ENCODE peak calls at places on chromosomes 2 and 18, in seven cellular contexts. N, M, V, Q, A, J and K are unnamed samples.

GRCh38 chr2:101463885-101464653 is 10.8 kb downstream of the RFX8 start:
- DNase-seq in M (no peak), A (no peak), V (no peak), Q (no peak), N (peak), J (peak), K (no peak)

GRCh38 chr18:26574958-26575864 is 26.9 kb upstream of the KCTD1 start:
- DNase-seq in J (peak), A (peak), Q (peak), N (peak), V (peak), M (no peak), K (no peak)

GRCh38 chr18:39841133-39842041 is 2113.6 kb upstream of the PIK3C3 start:
- DNase-seq in Q (peak), M (peak), A (peak), N (peak), J (peak), V (peak), K (no peak)

GRCh38 chr2:159712929-159713575 is 746 bp downstream of the MARCHF7 start:
- DNase-seq in Q (no peak), V (no peak), A (no peak), M (no peak), J (peak), N (no peak), K (no peak)

GRCh38 chr2:108536133-108536780 is 2.0 kb downstream of the LIMS1 start:
- DNase-seq in N (peak), V (no peak), M (no peak), J (peak), A (no peak), Q (no peak), K (no peak)

GRCh38 chr18:58231930-58232329 is 187.9 kb downstream of the NEDD4L start:
- DNase-seq in J (peak), A (no peak), M (no peak), V (peak), Q (no peak), N (no peak), K (no peak)

GRCh38 chr2:199988176-199988575 is 32.8 kb downstream of the MAIP1 start:
- DNase-seq in N (peak), M (no peak), J (peak), V (no peak), Q (no peak), A (no peak), K (no peak)

GRCh38 chr2:239249781-239250180 is 151.0 kb downstream of the HDAC4 start:
- DNase-seq in J (peak), Q (peak), V (no peak), N (peak), M (no peak), A (no peak), K (no peak)

DNA sequence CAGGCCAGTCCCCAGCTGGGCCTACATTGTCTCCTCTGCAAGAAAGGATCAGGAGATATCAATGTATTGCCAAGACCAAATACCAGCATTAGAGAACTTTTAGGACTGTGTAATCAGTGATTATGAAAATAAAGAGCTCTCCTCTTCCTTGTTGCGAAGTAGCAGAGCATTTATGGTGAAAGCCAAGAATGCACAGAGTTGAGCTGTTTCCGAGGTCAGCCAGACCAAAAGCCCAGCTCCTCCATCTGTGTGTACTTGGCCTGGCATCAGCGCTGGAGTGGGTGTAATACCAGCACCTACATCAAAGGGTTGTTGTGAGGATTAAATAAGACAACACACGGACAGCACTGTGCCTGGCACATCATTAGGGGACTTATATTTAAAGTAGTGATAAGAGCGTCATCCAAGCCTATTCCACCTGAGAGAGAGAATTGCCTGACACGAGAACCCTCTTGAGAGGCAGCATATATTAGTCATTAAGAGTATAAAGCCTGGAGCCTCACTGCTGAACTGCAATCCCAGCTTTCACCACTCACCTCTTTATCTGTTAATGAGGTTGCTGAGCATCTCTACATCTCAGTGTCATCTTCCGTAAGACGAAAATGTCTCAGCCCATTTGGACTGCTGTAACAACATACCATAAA is 7.4 kb upstream of the SLC16A14 start:
- DNase-seq in M (no peak), Q (no peak), A (no peak), N (no peak), J (peak), V (no peak), K (no peak)
- TF ChIP-seq CTCF in M (no peak), Q (no peak), A (no peak), N (no peak), J (no peak), V (no peak), K (no peak)

DNA sequence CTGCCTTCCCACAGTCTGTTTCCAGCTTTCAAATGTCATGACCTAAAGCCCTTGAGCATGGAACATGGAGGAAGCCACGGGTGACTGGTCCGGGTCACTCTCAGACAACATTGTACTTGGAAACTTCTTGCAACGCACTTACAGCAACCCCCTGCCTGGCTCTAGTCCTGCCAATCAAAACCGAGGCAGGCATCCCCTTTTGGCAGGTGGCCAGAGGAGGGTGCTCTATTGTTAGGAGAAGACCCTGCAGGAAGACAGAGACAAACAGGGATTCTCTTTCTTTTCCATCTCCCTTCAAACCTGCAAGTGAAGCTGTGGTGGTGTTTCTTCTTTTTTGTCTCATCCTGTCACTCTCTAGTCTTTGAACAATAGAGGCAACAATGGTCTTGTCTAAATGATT is 667.2 kb downstream of the ZEB2 start:
- DNase-seq in V (no peak), Q (peak), M (no peak), A (peak), N (no peak), J (no peak), K (no peak)
- TF ChIP-seq CTCF in V (no peak), Q (no peak), M (no peak), A (no peak), N (no peak), J (no peak), K (no peak)

GRCh38 chr2:85754313-85755095 is 713 bp downstream of the ATOH8 start:
- DNase-seq in J (no peak), A (peak), M (no peak), V (peak), N (peak), Q (peak), K (no peak)
- TF ChIP-seq CTCF in J (no peak), A (no peak), M (no peak), V (no peak), N (no peak), Q (no peak), K (no peak)

GRCh38 chr18:79442508-79443221 is 46.9 kb downstream of the NFATC1 start:
- DNase-seq in N (no peak), J (peak), V (no peak), Q (peak), M (no peak), A (no peak), K (no peak)
- TF ChIP-seq CTCF in N (no peak), J (no peak), V (no peak), Q (no peak), M (no peak), A (no peak), K (no peak)

GRCh38 chr2:144780983-144781382 is 261.1 kb upstream of the ZEB2 start:
- DNase-seq in J (peak), A (no peak), N (no peak), Q (no peak), V (no peak), M (no peak), K (no peak)
- TF ChIP-seq CTCF in J (peak), A (no peak), N (no peak), Q (no peak), V (no peak), M (no peak), K (no peak)

GRCh38 chr2:64932327-64933216 is 56.6 kb upstream of the SLC1A4 start:
- DNase-seq in M (no peak), N (no peak), V (no peak), Q (no peak), A (no peak), J (no peak), K (no peak)

GRCh38 chr2:64931536-64932326 is 57.5 kb upstream of the SLC1A4 start:
- DNase-seq in M (no peak), A (no peak), J (no peak), Q (no peak), V (no peak), N (no peak), K (no peak)

GRCh38 chr2:64936809-64937208 is 52.4 kb upstream of the SLC1A4 start:
- DNase-seq in N (no peak), V (no peak), A (no peak), J (no peak), M (no peak), Q (no peak), K (no peak)

GRCh38 chr2:64937341-64938230 is 51.6 kb upstream of the SLC1A4 start:
- DNase-seq in V (no peak), A (no peak), N (no peak), Q (no peak), M (no peak), J (no peak), K (no peak)

DNA sequence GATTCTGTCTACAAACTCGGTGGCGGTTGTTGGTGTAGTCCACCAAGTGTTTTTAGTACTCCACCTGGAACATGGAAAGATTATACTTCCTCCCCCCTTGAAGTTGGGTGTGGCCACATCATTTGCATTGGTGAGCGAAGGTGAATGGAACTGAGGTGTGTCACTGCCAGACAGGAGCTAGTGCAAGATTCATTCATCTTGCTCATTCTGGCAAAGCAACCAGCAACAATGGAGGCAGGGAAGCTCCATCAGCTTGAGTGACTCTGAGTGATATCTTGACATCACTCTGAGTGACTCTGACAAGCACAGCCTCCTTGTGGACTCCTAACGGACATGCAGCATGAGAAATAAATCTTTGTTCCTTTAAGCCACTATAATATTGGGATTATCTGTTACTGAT is 54.7 kb upstream of the SLC1A4 start:
- DNase-seq in J (no peak), M (no peak), V (no peak), Q (no peak), A (no peak), N (no peak), K (no peak)
- TF ChIP-seq CTCF in J (no peak), M (no peak), V (no peak), Q (no peak), A (no peak), N (no peak), K (no peak)

GRCh38 chr2:9678554-9678953 is 47.8 kb upstream of the YWHAQ start:
- DNase-seq in N (no peak), Q (no peak), J (no peak), M (no peak), V (no peak), A (no peak), K (no peak)

GRCh38 chr2:9680082-9680481 is 49.3 kb upstream of the YWHAQ start:
- DNase-seq in N (no peak), V (no peak), A (no peak), M (no peak), Q (no peak), J (no peak), K (no peak)

GRCh38 chr2:9679218-9679617 is 48.4 kb upstream of the YWHAQ start:
- DNase-seq in J (no peak), N (no peak), A (no peak), Q (no peak), M (no peak), V (no peak), K (no peak)

GRCh38 chr2:9685637-9686036 is 54.8 kb upstream of the YWHAQ start:
- DNase-seq in J (no peak), V (no peak), M (no peak), Q (no peak), N (no peak), A (no peak), K (no peak)

DNA sequence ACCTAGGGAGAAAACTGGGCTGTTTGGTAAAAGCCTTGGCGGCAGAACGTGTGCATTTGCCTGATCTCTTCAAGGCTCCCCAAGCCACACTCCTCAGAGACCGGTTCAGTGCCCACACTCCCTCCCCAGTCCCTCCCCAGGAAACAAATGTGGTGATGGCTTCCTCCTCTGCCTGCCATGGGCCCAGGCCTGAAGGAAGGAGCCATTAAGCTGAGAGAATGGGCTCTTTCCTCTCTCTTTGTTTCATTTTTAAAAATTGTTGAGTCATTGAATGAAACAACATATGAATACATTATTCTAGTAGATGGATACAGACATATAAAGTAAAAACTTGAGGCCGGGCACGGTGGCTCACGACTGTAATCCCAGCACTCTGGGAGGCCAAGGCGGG is 50.6 kb upstream of the YWHAQ start:
- DNase-seq in V (no peak), A (no peak), J (no peak), Q (no peak), M (no peak), N (no peak), K (no peak)
- TF ChIP-seq CTCF in V (no peak), A (no peak), J (no peak), Q (no peak), M (no peak), N (no peak), K (no peak)

GRCh38 chr18:2180586-2180985 is 390.7 kb downstream of the METTL4 start:
- DNase-seq in M (no peak), V (peak), A (no peak), J (no peak), N (no peak), Q (no peak), K (no peak)
- TF ChIP-seq CTCF in M (no peak), V (no peak), A (no peak), J (no peak), N (no peak), Q (no peak), K (no peak)

DNA sequence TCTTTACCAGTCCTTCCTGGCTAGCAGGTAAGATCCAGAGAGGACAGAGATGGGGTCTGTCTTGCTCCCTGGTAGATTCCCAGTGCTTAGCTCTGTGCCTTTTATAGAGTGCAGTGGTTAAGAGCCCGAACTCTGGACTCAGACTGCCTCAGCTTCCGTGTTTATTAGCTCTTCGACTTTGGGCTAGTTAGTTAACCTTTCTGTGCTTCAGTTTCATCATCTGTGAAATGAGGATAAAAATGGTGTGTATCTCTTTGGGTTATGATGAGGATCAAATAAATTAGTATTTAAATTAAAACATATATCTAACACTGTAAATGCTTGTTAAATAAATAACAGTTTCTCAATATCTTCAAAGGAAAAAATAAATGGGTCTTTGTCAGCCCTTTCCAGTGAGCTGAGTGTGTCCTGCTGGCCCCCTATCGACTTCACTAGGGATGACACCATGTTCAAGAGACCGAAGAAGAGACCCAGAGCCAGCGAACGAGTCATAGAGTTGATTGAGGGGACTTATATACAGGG is 38.2 kb downstream of the CERS6 start:
- DNase-seq in M (no peak), V (peak), J (peak), A (peak), Q (no peak), N (no peak), K (no peak)
- TF ChIP-seq CTCF in M (peak), V (no peak), J (peak), A (peak), Q (peak), N (peak), K (no peak)

DNA sequence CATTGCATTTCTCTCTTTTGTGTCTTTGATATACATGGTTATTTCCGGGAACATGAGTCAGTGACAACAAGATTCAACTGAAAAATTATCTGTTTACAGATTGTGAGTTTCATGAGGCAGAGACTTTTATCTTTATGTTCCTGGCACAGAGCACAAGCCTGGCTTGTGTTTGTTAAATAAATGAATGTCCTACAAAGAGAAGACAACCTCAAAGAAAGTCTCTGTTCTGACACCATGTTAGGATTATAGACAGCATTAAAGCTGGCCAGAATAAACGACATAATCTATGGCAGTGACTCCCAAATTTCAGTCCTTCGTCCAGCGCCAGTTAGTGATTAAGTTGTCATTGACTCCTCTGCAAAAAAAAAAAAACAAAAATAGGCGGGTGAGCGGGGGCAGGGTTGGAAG is 97.4 kb upstream of the DNAJC10 start:
- DNase-seq in V (no peak), Q (no peak), A (no peak), J (peak), N (peak), M (no peak), K (no peak)
- TF ChIP-seq CTCF in V (no peak), Q (no peak), A (no peak), J (no peak), N (no peak), M (no peak), K (no peak)